ENCODE peak calls at places on chromosomes 2 and 18, in four cellular contexts. Y is adrenal gland, E is left ventricle myocardium inferior, R is mammary epithelial cell. Q is an unnamed sample. For H3K36me3, the result is how much of the 10 kb centered on the place peaks cover.

GRCh38 chr2:61328707-61329251 is 142.1 kb downstream of the USP34 start:
- DNase-seq in Y (no peak), E (no peak), R (peak), Q (no peak)

GRCh38 chr2:229408982-229409381 is 137.9 kb upstream of the PID1 start:
- DNase-seq in Y (no peak), E (no peak), R (no peak), Q (no peak)

GRCh38 chr2:95231723-95232122 is 24.4 kb downstream of the ZNF892 start:
- DNase-seq in Y (no peak), E (peak), R (peak), Q (peak)

GRCh38 chr18:64618390-64618789 is 469.5 kb upstream of the LINC00305 start:
- DNase-seq in Y (no peak), E (no peak), R (no peak), Q (no peak)

GRCh38 chr2:19362652-19363473 is 4.4 kb upstream of the OSR1 start:
- DNase-seq in Y (peak), E (peak), R (peak), Q (peak)

GRCh38 chr18:41690332-41691110 is 264.5 kb upstream of the PIK3C3 start:
- DNase-seq in Y (no peak), E (no peak), R (no peak), Q (no peak)

GRCh38 chr2:8475349-8476045 is 206.4 kb upstream of the ID2 start:
- DNase-seq in Y (no peak), E (no peak), R (no peak), Q (no peak)

GRCh38 chr2:20182241-20182931 is 42.5 kb downstream of the SDC1 start:
- DNase-seq in Y (peak), E (no peak), R (peak), Q (no peak)

GRCh38 chr2:223979730-223980396 is 22.6 kb downstream of the MRPL44 start:
- DNase-seq in Y (no peak), E (no peak), R (no peak), Q (peak)

GRCh38 chr2:38685116-38685735 is 19.3 kb downstream of the GALM start:
- DNase-seq in Y (peak), E (no peak), R (no peak), Q (no peak)

GRCh38 chr2:188573453-188573852 is 281.8 kb downstream of the GULP1 start:
- DNase-seq in Y (no peak), E (no peak), R (no peak), Q (no peak)

GRCh38 chr2:220572385-220572784 is 945.0 kb downstream of the SLC4A3 start:
- DNase-seq in Y (no peak), E (no peak), R (peak), Q (no peak)

GRCh38 chr18:73365018-73365417 is 497.2 kb upstream of the NETO1 start:
- DNase-seq in Y (peak), E (no peak), R (no peak), Q (no peak)

GRCh38 chr2:230130668-230131364 is 62.1 kb upstream of the SLC16A14 start:
- DNase-seq in Y (peak), E (peak), R (no peak), Q (peak)

GRCh38 chr2:109350526-109350925 is 221.5 kb downstream of the SH3RF3 start:
- DNase-seq in Y (no peak), E (no peak), R (no peak), Q (no peak)

GRCh38 chr2:119491776-119492525 is 32.3 kb downstream of the SCTR start:
- DNase-seq in Y (no peak), E (no peak), R (peak), Q (peak)

GRCh38 chr2:66457545-66457944 is 22.6 kb downstream of the MEIS1 start:
- DNase-seq in Y (no peak), E (no peak), R (no peak), Q (no peak)

GRCh38 chr2:111037136-111037535 is 83.6 kb upstream of the BCL2L11 start:
- DNase-seq in Y (no peak), E (no peak), R (peak), Q (no peak)

GRCh38 chr2:159213296-159213695 is 73.2 kb downstream of the WDSUB1 start:
- DNase-seq in Y (no peak), E (no peak), R (no peak), Q (no peak)

GRCh38 chr2:231049286-231050017 is 7.2 kb upstream of the PSMD1 start:
- DNase-seq in Y (no peak), E (no peak), R (no peak), Q (no peak)

GRCh38 chr2:201697899-201698298 is 545 bp downstream of the MPP4 start:
- DNase-seq in Y (peak), E (no peak), R (peak), Q (no peak)
- H3K27ac ChIP-seq in Y (peak), E (peak), R (no peak), Q (no peak)

DNA sequence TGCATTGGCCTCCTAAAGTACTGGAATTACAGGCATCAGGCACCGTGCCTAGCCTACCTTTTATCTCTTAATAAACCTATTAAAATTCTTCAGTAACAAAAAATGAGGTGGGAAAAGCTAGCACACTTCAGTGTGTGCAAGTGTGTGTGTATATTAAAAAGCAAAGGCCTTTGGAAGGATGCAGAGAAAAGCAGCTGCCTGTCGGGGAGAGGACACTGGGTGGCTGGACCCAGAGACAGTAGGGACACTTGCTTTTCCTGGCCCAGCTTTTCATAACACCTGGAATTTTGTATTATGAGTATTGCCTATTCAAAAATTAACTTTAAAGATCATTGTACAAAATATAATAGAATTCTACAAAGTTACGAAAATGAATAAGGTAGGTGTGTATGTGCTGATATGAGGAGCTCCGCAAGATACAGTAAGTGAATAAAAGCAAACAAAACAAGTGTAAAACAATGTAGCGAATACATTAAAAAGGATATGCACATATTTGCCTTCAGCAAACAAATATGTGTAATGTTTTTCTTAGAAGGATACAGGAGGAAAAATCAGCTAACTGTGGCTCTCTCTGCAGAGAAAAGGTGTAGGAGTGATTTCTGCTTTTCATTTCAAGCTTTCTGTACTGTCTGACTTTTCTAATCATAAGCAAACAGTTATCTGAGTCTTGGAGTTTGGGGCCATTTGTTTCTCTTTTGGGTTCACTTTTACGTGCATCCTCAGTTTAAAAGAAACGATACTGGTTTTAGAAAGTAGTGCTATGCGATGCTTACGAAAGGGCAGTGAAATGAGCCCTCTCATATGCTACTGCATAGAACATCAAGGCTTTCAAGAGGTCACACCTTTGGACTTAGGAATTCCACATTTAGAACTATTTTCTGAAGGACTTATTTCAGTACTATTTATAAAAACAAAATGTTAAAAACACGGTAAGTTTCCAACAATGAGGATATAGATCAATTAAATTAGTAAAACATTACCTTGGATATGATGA is 70.8 kb downstream of the USP40 start:
- DNase-seq in Y (no peak), E (no peak), R (no peak), Q (no peak)
- H3K36me3 ChIP-seq in Y (under half), E (half or more), R (under half), Q (under half)

GRCh38 chr18:58640891-58641610 is 12.2 kb upstream of the ALPK2 start:
- DNase-seq in Y (no peak), E (no peak), R (no peak), Q (no peak)

GRCh38 chr18:58639237-58639636 is 10.3 kb upstream of the ALPK2 start:
- DNase-seq in Y (no peak), E (no peak), R (no peak), Q (no peak)

GRCh38 chr18:58640428-58640805 is 11.5 kb upstream of the ALPK2 start:
- DNase-seq in Y (no peak), E (no peak), R (no peak), Q (no peak)

GRCh38 chr18:58638446-58638845 is 9.6 kb upstream of the ALPK2 start:
- DNase-seq in Y (no peak), E (no peak), R (no peak), Q (no peak)

DNA sequence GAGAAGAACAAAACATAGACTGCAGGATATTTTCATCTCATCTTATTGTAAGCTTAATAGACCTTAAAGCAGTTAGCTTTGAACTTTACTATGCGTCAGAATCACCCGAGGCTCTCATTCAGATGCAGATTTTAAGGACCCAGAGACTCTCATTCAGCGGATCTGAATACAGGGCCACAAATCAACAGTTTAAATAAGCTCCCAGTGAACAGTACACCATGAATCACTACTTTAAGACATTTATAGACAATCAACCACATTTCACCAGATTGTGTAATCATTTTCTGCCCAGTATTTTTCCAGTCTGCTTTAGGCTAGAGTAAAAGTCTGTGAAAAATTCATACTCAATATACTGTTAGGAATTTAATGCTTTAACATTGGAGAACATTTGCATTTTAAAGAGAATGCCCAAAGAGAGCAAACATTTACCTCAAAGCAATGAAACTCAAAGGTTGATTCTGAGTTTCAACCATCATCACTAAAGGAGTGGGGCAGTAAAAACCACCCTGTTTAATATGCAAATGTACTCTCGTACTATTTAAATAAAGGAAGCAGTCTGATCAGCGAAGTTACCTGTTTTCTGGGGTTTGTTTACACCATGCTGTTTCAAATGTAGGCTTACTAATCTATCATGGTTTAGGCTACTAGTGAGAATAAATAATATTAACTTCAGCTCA is 11.0 kb upstream of the ALPK2 start:
- DNase-seq in Y (no peak), E (no peak), R (peak), Q (no peak)
- H3K4me3 ChIP-seq in Y (no peak), E (no peak), R (no peak), Q (no peak)

GRCh38 chr18:77461062-77461693 is 211.5 kb downstream of the GALR1 start:
- DNase-seq in Y (no peak), E (peak), R (no peak), Q (no peak)

GRCh38 chr18:77464917-77465316 is 215.3 kb downstream of the GALR1 start:
- DNase-seq in Y (no peak), E (no peak), R (no peak), Q (no peak)
- H3K27ac ChIP-seq in Y (no peak), E (no peak), R (no peak), Q (no peak)

DNA sequence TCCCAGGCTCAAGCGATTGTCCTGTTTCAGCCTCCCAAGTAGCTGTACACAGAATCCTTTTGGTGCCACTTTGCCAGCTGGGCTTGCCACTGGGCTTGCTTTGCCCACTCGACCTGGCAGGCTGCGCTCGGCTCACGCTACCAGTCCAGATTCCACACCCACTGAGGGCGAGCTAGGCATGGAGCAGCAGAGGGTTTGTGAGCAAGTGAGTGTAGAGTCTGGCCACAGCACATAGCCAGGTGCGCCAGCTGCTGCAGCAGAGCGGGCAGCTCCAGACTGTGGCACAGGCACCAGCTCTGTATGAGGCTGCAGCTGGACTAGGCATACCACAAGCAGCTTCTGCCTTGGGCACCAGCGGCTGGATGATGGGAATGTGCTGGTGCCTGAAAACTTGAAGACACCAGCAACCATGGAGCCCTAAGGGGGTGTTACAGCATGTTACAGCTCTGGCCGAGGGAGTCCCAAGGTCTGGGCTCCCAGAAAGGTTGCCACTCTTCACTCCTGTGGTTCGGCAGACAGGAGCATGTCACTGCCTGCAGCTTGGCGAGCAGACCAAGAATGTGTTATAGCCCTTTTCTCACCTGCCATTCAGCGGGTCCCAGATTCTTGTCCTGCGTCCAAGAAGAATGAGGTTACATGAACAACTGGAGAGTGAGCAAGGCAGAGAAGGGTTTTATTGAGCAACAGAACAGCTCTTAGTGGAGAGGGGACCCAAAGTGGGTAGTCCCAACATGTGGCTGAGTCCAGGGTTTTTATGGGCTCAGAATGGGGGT is 12.9 kb downstream of the SMARCAL1 start:
- DNase-seq in Y (no peak), E (no peak), R (no peak), Q (no peak)
- H3K36me3 ChIP-seq in Y (under half), E (half or more), R (under half), Q (under half)

GRCh38 chr2:67694464-67694863 is 297.3 kb downstream of the ETAA1 start:
- DNase-seq in Y (no peak), E (no peak), R (no peak), Q (no peak)
- H3K4me3 ChIP-seq in Y (no peak), E (no peak), R (no peak), Q (no peak)

GRCh38 chr18:58298251-58299134 is 254.5 kb downstream of the NEDD4L start:
- DNase-seq in Y (no peak), E (no peak), R (no peak), Q (no peak)
- H3K27ac ChIP-seq in Y (no peak), E (peak), R (no peak), Q (no peak)

Q was measured in SJCRH30.